ENCODE peak calls at places on chromosomes 13 and 19, in ten cellular contexts. Q is H9, Z is left ventricle myocardium inferior, O is ovary, B is aorta, E is sigmoid colon, J is Karpas-422, H is SJCRH30, Y is OCI-LY7, F is colonic mucosa. X is an unnamed sample.
A peak's percentile ranks its signal among the peaks of the same experiment; 100 is the strongest.

GRCh38 chr19:685457-685931 is 9.3 kb downstream of the FSTL3 start:
- DNase-seq in Q (no peak), Z (no peak), O (no peak), B (no peak), E (no peak), J (no peak), H (no peak), Y (no peak), F (no peak), X (no peak)

GRCh38 chr13:40338217-40338616 is 328.2 kb downstream of the FOXO1 start:
- DNase-seq in Q (no peak), Z (no peak), O (no peak), B (no peak), E (no peak), J (no peak), H (no peak), Y (no peak), F (no peak), X (no peak)

GRCh38 chr19:2549701-2550191 is 73.8 kb downstream of the GADD45B start:
- DNase-seq in Q (no peak), Z (peak; percentile 80), O (peak; percentile 58), B (peak; percentile 87), E (peak; percentile 96), J (no peak), H (peak; percentile 29), Y (no peak), F (peak; percentile 64), X (peak; percentile 88)

GRCh38 chr13:112248406-112248760 is 127.8 kb upstream of the SPACA7 start:
- DNase-seq in Q (no peak), Z (no peak), O (no peak), B (no peak), E (no peak), J (no peak), H (no peak), Y (no peak), F (peak; percentile 7), X (no peak)

GRCh38 chr13:90447735-90448103 is 899.8 kb upstream of the MIR17HG start:
- DNase-seq in Q (no peak), Z (no peak), O (no peak), B (no peak), E (no peak), J (no peak), H (no peak), Y (no peak), F (no peak), X (no peak)

GRCh38 chr13:53189162-53189561 is 160.5 kb downstream of the OLFM4 start:
- DNase-seq in Q (no peak), Z (no peak), O (no peak), B (no peak), E (no peak), J (peak; percentile 53), H (peak; percentile 11), Y (no peak), F (no peak), X (no peak)

GRCh38 chr19:55227241-55228014 is 1.1 kb downstream of the TMEM86B start:
- DNase-seq in Q (peak; percentile 25), Z (no peak), O (no peak), B (no peak), E (no peak), J (no peak), H (no peak), Y (no peak), F (no peak), X (no peak)

GRCh38 chr19:12785431-12786011 is 5.8 kb upstream of the JUNB start:
- DNase-seq in Q (no peak), Z (no peak), O (no peak), B (no peak), E (no peak), J (peak; percentile 68), H (no peak), Y (no peak), F (peak; percentile 53), X (no peak)

GRCh38 chr13:36998624-36999041 is 507 bp downstream of the ALG5 start:
- DNase-seq in Q (peak; percentile 34), Z (peak; percentile 18), O (peak; percentile 15), B (peak; percentile 79), E (no peak), J (peak; percentile 71), H (peak; percentile 52), Y (peak; percentile 29), F (peak; percentile 35), X (peak; percentile 35)

GRCh38 chr19:56109216-56109615 is 11.9 kb downstream of the ZNF787 start:
- DNase-seq in Q (no peak), Z (no peak), O (no peak), B (no peak), E (no peak), J (no peak), H (peak; percentile 40), Y (no peak), F (no peak), X (no peak)

GRCh38 chr19:29060833-29061364 is 152.1 kb downstream of the UQCRFS1 start:
- DNase-seq in Q (no peak), Z (no peak), O (no peak), B (no peak), E (no peak), J (no peak), H (peak; percentile 18), Y (no peak), F (no peak), X (no peak)

GRCh38 chr19:28710278-28710677 is 502.7 kb downstream of the UQCRFS1 start:
- DNase-seq in Q (no peak), Z (no peak), O (no peak), B (no peak), E (no peak), J (peak; percentile 88), H (peak; percentile 69), Y (peak; percentile 76), F (no peak), X (no peak)

GRCh38 chr13:113400621-113401451 is 36.9 kb upstream of the GRTP1 start:
- DNase-seq in Q (no peak), Z (peak; percentile 80), O (no peak), B (no peak), E (peak; percentile 20), J (no peak), H (no peak), Y (peak; percentile 24), F (no peak), X (peak; percentile 72)
- H3K4me1 ChIP-seq in Q (no peaks in the 10 kb centered on the region), Z (peaks cover 72% of the 10 kb centered on the region), O (no peaks in the 10 kb centered on the region), B (no peaks in the 10 kb centered on the region), E (peaks cover 14% of the 10 kb centered on the region), J (peaks cover 17% of the 10 kb centered on the region), H (peaks cover 7% of the 10 kb centered on the region), Y (peaks cover 11% of the 10 kb centered on the region), F (no peaks in the 10 kb centered on the region), X (peaks cover 19% of the 10 kb centered on the region)

GRCh38 chr13:33114146-33114545 is 97.9 kb downstream of the KL start:
- DNase-seq in Q (no peak), Z (no peak), O (no peak), B (no peak), E (no peak), J (no peak), H (no peak), Y (no peak), F (no peak), X (no peak)
- H3K4me1 ChIP-seq in Q (peaks cover under 1% of the 10 kb centered on the region), Z (peaks cover 54% of the 10 kb centered on the region), O (peaks cover 16% of the 10 kb centered on the region), B (peaks cover 7% of the 10 kb centered on the region), E (peaks cover 75% of the 10 kb centered on the region), J (peaks cover 41% of the 10 kb centered on the region), H (no peaks in the 10 kb centered on the region), Y (peaks cover 15% of the 10 kb centered on the region), F (no peaks in the 10 kb centered on the region), X (peaks cover 32% of the 10 kb centered on the region)

GRCh38 chr19:41929536-41930071 is 1.4 kb upstream of the ERFL start:
- DNase-seq in Q (no peak), Z (no peak), O (no peak), B (no peak), E (no peak), J (peak; percentile 60), H (no peak), Y (peak; percentile 54), F (no peak), X (no peak)

GRCh38 chr19:41932259-41933130 is 4.2 kb upstream of the ERFL start:
- DNase-seq in Q (no peak), Z (no peak), O (no peak), B (no peak), E (no peak), J (no peak), H (peak; percentile 61), Y (no peak), F (no peak), X (no peak)

GRCh38 chr19:41933131-41933458 is 4.8 kb upstream of the ERFL start:
- DNase-seq in Q (no peak), Z (no peak), O (no peak), B (no peak), E (no peak), J (no peak), H (no peak), Y (no peak), F (no peak), X (no peak)

GRCh38 chr19:41930322-41930722 is 2.1 kb upstream of the ERFL start:
- DNase-seq in Q (no peak), Z (no peak), O (no peak), B (no peak), E (no peak), J (peak; percentile 71), H (no peak), Y (no peak), F (no peak), X (no peak)

GRCh38 chr19:41930926-41931592 is 2.8 kb upstream of the ERFL start:
- DNase-seq in Q (peak; percentile 84), Z (no peak), O (no peak), B (no peak), E (no peak), J (peak; percentile 86), H (no peak), Y (peak; percentile 58), F (no peak), X (no peak)
- H3K4me1 ChIP-seq in Q (peaks cover 5% of the 10 kb centered on the region), Z (peaks cover 24% of the 10 kb centered on the region), O (peaks cover 5% of the 10 kb centered on the region), B (no peaks in the 10 kb centered on the region), E (peaks cover 23% of the 10 kb centered on the region), J (peaks cover 73% of the 10 kb centered on the region), H (peaks cover 13% of the 10 kb centered on the region), Y (peaks cover 83% of the 10 kb centered on the region), F (peaks cover 5% of the 10 kb centered on the region), X (peaks cover 13% of the 10 kb centered on the region)

DNA sequence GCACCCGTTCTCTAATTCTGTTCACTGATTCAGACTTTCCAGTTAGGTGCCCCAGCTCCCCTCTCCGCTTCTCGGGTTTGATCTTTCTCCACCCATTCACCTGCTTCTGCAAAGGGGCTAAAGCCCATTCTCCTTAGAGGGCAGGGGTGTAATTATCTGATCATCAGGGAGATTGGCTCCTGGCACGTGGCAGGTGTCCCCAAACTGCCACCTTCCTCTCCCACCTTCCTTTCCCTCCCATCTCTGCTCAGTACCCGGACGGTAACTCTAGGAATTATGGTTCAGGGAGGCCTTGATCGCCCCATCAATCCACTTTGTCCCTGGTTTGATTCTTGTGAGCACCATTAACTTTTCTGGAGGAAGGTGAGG is 212 bp downstream of the FFAR1 start:
- DNase-seq in Q (peak; percentile 11), Z (no peak), O (no peak), B (peak; percentile 10), E (no peak), J (no peak), H (no peak), Y (no peak), F (no peak), X (no peak)
- H3K4me1 ChIP-seq in Q (no peaks in the 10 kb centered on the region), Z (peaks cover 5% of the 10 kb centered on the region), O (peaks cover 3% of the 10 kb centered on the region), B (no peaks in the 10 kb centered on the region), E (no peaks in the 10 kb centered on the region), J (peaks cover 79% of the 10 kb centered on the region), H (no peaks in the 10 kb centered on the region), Y (peaks cover 94% of the 10 kb centered on the region), F (no peaks in the 10 kb centered on the region), X (no peaks in the 10 kb centered on the region)

DNA sequence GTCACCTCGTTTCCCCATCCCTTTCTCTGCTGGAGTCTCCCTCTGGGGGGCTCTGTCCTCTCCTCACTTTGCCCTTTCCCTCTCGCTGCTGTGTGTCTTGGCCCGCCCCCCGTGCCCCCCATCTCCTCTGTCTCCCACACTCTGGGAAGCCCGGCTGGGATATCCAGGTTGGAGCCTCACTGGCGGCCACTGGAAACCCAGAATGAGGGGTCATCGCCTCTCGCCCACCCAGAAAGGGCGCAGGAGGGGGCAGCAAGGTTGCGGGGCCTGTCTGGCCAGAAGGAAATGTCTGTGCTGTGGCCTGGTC is 15.6 kb downstream of the CCDC97 start:
- DNase-seq in Q (no peak), Z (no peak), O (no peak), B (no peak), E (no peak), J (no peak), H (no peak), Y (no peak), F (no peak), X (no peak)
- H3K4me1 ChIP-seq in Q (peaks cover 12% of the 10 kb centered on the region), Z (peaks cover 87% of the 10 kb centered on the region), O (peaks cover 36% of the 10 kb centered on the region), B (no peaks in the 10 kb centered on the region), E (peaks cover 62% of the 10 kb centered on the region), J (peaks cover 33% of the 10 kb centered on the region), H (peaks cover 46% of the 10 kb centered on the region), Y (peaks cover 53% of the 10 kb centered on the region), F (peaks cover 29% of the 10 kb centered on the region), X (peaks cover 82% of the 10 kb centered on the region)